ENCODE peak calls at places on chromosomes 3 and 15, in eight cellular contexts. One of them, this sample, is unnamed.

GRCh38 chr15:60916032-60916673 is 312.9 kb downstream of the RORA start:
- DNase-seq in heart left ventricle: no peak
- DNase-seq in uterus: no peak
- DNase-seq in body of pancreas: peak; percentile 38
- DNase-seq in adrenal gland: no peak
- DNase-seq in breast epithelium: no peak
- DNase-seq in A549: no peak
- DNase-seq in tibial nerve: no peak
- DNase-seq in this sample: no peak

GRCh38 chr15:25439456-25439836 is 622 bp upstream of the UBE3A start:
- DNase-seq in heart left ventricle: no peak
- DNase-seq in adrenal gland: no peak
- DNase-seq in breast epithelium: no peak
- DNase-seq in tibial nerve: no peak
- DNase-seq in uterus: no peak
- DNase-seq in A549: peak; percentile 17
- DNase-seq in body of pancreas: peak; percentile 53
- DNase-seq in this sample: no peak

GRCh38 chr15:28861031-28861534 is 12.6 kb upstream of the GOLGA6L7 start:
- DNase-seq in body of pancreas: peak; percentile 22
- DNase-seq in tibial nerve: peak; percentile 27
- DNase-seq in heart left ventricle: no peak
- DNase-seq in A549: no peak
- DNase-seq in adrenal gland: no peak
- DNase-seq in breast epithelium: no peak
- DNase-seq in uterus: no peak
- DNase-seq in this sample: peak; percentile 70

GRCh38 chr3:130854208-130854864 is 39.5 kb upstream of the ATP2C1 start:
- DNase-seq in heart left ventricle: no peak
- DNase-seq in A549: no peak
- DNase-seq in tibial nerve: no peak
- DNase-seq in breast epithelium: no peak
- DNase-seq in adrenal gland: no peak
- DNase-seq in body of pancreas: no peak
- DNase-seq in uterus: no peak
- DNase-seq in this sample: no peak

GRCh38 chr3:112092439-112093179 is 6.4 kb downstream of the C3orf52 start:
- DNase-seq in tibial nerve: peak; percentile 14
- DNase-seq in uterus: no peak
- DNase-seq in breast epithelium: no peak
- DNase-seq in heart left ventricle: no peak
- DNase-seq in adrenal gland: no peak
- DNase-seq in body of pancreas: no peak
- DNase-seq in A549: no peak
- DNase-seq in this sample: no peak

GRCh38 chr15:41556657-41557056 is 2.4 kb upstream of the TYRO3 start:
- DNase-seq in body of pancreas: no peak
- DNase-seq in tibial nerve: no peak
- DNase-seq in adrenal gland: no peak
- DNase-seq in breast epithelium: no peak
- DNase-seq in uterus: no peak
- DNase-seq in heart left ventricle: no peak
- DNase-seq in A549: no peak
- DNase-seq in this sample: no peak

GRCh38 chr15:65303687-65304392 is 637 bp upstream of the RNU5B-1 start:
- DNase-seq in A549: peak; percentile 80
- DNase-seq in tibial nerve: peak; percentile 79
- DNase-seq in adrenal gland: peak; percentile 67
- DNase-seq in uterus: peak; percentile 54
- DNase-seq in heart left ventricle: peak; percentile 81
- DNase-seq in body of pancreas: peak; percentile 75
- DNase-seq in breast epithelium: peak; percentile 70
- DNase-seq in this sample: no peak

GRCh38 chr3:134803051-134803505 is 8.0 kb downstream of the EPHB1 start:
- DNase-seq in body of pancreas: no peak
- DNase-seq in tibial nerve: no peak
- DNase-seq in breast epithelium: no peak
- DNase-seq in uterus: no peak
- DNase-seq in heart left ventricle: no peak
- DNase-seq in A549: no peak
- DNase-seq in adrenal gland: no peak
- DNase-seq in this sample: no peak

GRCh38 chr3:49689046-49689886 is at the start of the genes MST1 and RNF123:
- DNase-seq in breast epithelium: peak; percentile 79
- DNase-seq in A549: peak; percentile 89
- DNase-seq in uterus: peak; percentile 85
- DNase-seq in adrenal gland: peak; percentile 92
- DNase-seq in heart left ventricle: peak; percentile 94
- DNase-seq in tibial nerve: peak; percentile 78
- DNase-seq in body of pancreas: peak; percentile 90
- DNase-seq in this sample: peak; percentile 76

GRCh38 chr3:12897537-12898289 is 56.3 kb upstream of the RPL32 start:
- DNase-seq in tibial nerve: no peak
- DNase-seq in adrenal gland: no peak
- DNase-seq in breast epithelium: no peak
- DNase-seq in uterus: no peak
- DNase-seq in body of pancreas: no peak
- DNase-seq in A549: no peak
- DNase-seq in heart left ventricle: peak; percentile 14
- DNase-seq in this sample: no peak

GRCh38 chr15:60844431-60845174 is 365.7 kb upstream of the ICE2 start:
- DNase-seq in heart left ventricle: no peak
- DNase-seq in tibial nerve: no peak
- DNase-seq in breast epithelium: no peak
- DNase-seq in uterus: no peak
- DNase-seq in A549: no peak
- DNase-seq in body of pancreas: no peak
- DNase-seq in adrenal gland: no peak
- DNase-seq in this sample: no peak

DNA sequence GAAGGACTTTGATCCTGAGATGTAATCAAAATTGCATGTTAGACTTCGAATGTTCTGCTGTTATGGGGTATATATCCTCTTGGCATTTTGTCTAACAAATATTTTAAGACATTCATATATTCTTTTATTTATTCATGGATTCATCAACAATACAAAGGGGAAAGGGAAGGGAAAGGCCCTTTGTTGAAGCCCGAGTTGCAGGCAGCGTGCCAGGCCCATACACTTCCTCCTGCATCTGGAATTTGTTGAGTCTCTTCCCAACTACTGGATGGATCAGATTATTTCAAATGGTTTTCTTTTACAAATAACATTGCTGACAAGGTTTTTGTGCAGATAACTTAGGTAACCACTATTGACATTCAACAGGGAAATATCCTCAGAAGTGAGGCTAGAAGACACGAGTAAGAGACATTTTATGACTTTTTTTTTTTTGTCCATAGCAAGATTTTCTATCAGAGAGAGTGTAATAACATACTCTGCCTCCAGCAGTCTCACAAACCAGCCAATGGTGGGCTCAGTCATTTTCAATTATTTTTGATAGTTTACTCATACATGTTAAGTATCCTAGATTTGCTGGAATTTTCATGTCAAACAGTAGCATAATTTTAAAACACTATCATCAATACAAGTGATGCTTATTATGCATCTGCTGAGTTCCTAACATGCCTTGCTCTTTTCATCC is 94.3 kb downstream of the RPL39L start:
- DNase-seq in uterus: no peak
- DNase-seq in tibial nerve: peak; percentile 40
- DNase-seq in heart left ventricle: peak; percentile 57
- DNase-seq in adrenal gland: no peak
- DNase-seq in breast epithelium: no peak
- DNase-seq in A549: no peak
- DNase-seq in body of pancreas: no peak
- DNase-seq in this sample: no peak
- TF ChIP-seq CTCF in uterus: no peak
- TF ChIP-seq CTCF in tibial nerve: no peak
- TF ChIP-seq CTCF in heart left ventricle: no peak
- TF ChIP-seq CTCF in adrenal gland: no peak
- TF ChIP-seq CTCF in breast epithelium: no peak
- TF ChIP-seq CTCF in A549: no peak
- TF ChIP-seq CTCF in body of pancreas: no peak
- TF ChIP-seq CTCF in this sample: no peak

GRCh38 chr15:76999996-77000395 is 5.1 kb downstream of the PSTPIP1 start:
- DNase-seq in adrenal gland: no peak
- DNase-seq in breast epithelium: no peak
- DNase-seq in body of pancreas: no peak
- DNase-seq in tibial nerve: no peak
- DNase-seq in A549: no peak
- DNase-seq in uterus: no peak
- DNase-seq in heart left ventricle: no peak
- DNase-seq in this sample: no peak
- H3K4me3 ChIP-seq in adrenal gland: no peak overlapping the region
- H3K4me3 ChIP-seq in breast epithelium: no peak overlapping the region
- H3K4me3 ChIP-seq in body of pancreas: no peak overlapping the region
- H3K4me3 ChIP-seq in tibial nerve: no peak overlapping the region
- H3K4me3 ChIP-seq in A549: no peak overlapping the region
- H3K4me3 ChIP-seq in uterus: no peak overlapping the region
- H3K4me3 ChIP-seq in heart left ventricle: no peak overlapping the region
- H3K4me3 ChIP-seq in this sample: no peak overlapping the region

GRCh38 chr3:9088431-9089353 is 125.4 kb upstream of the RAD18 start:
- DNase-seq in breast epithelium: no peak
- DNase-seq in heart left ventricle: no peak
- DNase-seq in A549: no peak
- DNase-seq in uterus: no peak
- DNase-seq in tibial nerve: no peak
- DNase-seq in adrenal gland: no peak
- DNase-seq in body of pancreas: peak; percentile 81
- DNase-seq in this sample: peak; percentile 62
- TF ChIP-seq POLR2A in breast epithelium: no peak
- TF ChIP-seq POLR2A in heart left ventricle: no peak
- TF ChIP-seq POLR2A in A549: no peak
- TF ChIP-seq POLR2A in uterus: no peak
- TF ChIP-seq POLR2A in tibial nerve: no peak
- TF ChIP-seq POLR2A in adrenal gland: no peak
- TF ChIP-seq POLR2A in body of pancreas: peak; percentile 24
- TF ChIP-seq POLR2A in this sample: no peak

DNA sequence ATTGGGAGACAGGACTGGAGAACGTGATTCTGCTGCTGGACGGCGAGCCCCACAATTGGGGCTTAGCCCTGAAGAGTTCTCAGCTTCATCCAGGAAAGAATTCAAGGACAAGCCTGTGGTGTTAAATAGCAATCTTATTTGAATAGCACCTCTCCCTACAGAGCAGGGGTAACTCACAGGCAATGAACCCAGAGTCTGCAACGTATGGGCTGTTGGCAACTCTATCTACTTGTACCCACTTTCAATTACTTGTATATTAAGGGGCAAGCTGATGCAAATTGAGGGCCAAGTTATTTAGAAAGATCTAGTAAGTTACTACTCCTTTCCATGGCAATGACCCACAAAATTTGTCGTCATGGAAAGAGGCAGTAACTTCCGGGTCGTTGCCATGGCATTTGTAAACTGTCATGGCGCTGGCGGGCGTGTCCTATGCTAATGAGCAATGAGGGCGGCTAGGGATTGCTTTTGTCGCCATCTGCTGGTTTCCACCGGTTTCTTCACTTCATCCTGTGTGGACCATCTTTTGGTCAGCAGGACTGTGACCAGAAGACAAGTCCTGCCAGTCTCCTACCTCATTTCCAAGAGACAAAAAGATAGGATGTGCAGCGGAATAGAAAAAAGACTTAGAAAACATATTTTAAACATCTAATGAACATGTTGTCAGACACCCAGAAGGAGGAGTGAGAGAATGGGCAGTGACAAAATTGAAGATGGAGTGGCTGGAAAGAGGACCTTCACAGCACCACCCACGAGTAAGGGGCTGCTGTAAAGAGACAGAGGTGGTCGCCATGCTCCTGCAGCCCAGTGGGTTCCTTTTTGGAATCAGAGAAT is 45.8 kb upstream of the SH3BP5 start:
- DNase-seq in tibial nerve: peak; percentile 98
- DNase-seq in breast epithelium: peak; percentile 90
- DNase-seq in A549: peak; percentile 94
- DNase-seq in body of pancreas: peak; percentile 98
- DNase-seq in adrenal gland: peak; percentile 99
- DNase-seq in heart left ventricle: peak; percentile 95
- DNase-seq in uterus: peak; percentile 97
- DNase-seq in this sample: peak; percentile 93
- TF ChIP-seq CTCF in tibial nerve: peak; percentile 83
- TF ChIP-seq CTCF in breast epithelium: peak; percentile 85
- TF ChIP-seq CTCF in A549: peak; percentile 89
- TF ChIP-seq CTCF in body of pancreas: peak; percentile 92
- TF ChIP-seq CTCF in adrenal gland: peak; percentile 95
- TF ChIP-seq CTCF in heart left ventricle: peak; percentile 82
- TF ChIP-seq CTCF in uterus: peak; percentile 85
- TF ChIP-seq CTCF in this sample: no peak

This sample was measured in lower leg skin.